ENCODE peak calls at places on chromosome 14, in seven cellular contexts. H is HFF-Myc; T is lung; U is cardiac fibroblast; D is CD4-positive, alpha-beta T cell; C is astrocyte of the cerebellum; Q is GM20000. L is an unnamed sample.

GRCh38 chr14:88384653-88385205 is 728 bp upstream of the SPATA7 start:
- DNase-seq in D (no peak), H (no peak), T (no peak), C (no peak), Q (no peak), U (peak), L (no peak)

GRCh38 chr14:20295067-20295466 is 10.7 kb downstream of the TTC5 start:
- DNase-seq in H (no peak), T (no peak), Q (peak), C (no peak), U (no peak), D (no peak), L (no peak)

GRCh38 chr14:51780741-51781140 is 79.7 kb upstream of the GNG2 start:
- DNase-seq in U (peak), Q (no peak), T (no peak), D (no peak), C (no peak), H (no peak), L (no peak)

GRCh38 chr14:51691176-51691575 is 39.5 kb downstream of the FRMD6 start:
- DNase-seq in T (no peak), H (no peak), C (no peak), D (no peak), U (no peak), Q (no peak), L (no peak)

GRCh38 chr14:32249780-32250179 is 46.7 kb upstream of the RNU6-8 start:
- DNase-seq in T (no peak), Q (no peak), H (no peak), C (no peak), U (no peak), D (no peak), L (no peak)

GRCh38 chr14:77037886-77038511 is 9.5 kb upstream of the IRF2BPL start:
- DNase-seq in Q (no peak), T (no peak), U (no peak), D (peak), C (no peak), H (no peak), L (no peak)

GRCh38 chr14:51513933-51514332 is 137.8 kb upstream of the FRMD6 start:
- DNase-seq in T (no peak), D (no peak), H (no peak), C (no peak), U (no peak), Q (no peak), L (no peak)

GRCh38 chr14:74245292-74245691 is 6.0 kb downstream of the VSX2 start:
- DNase-seq in Q (no peak), T (no peak), H (no peak), D (no peak), U (no peak), C (no peak), L (no peak)

GRCh38 chr14:22479781-22480464 is 109.1 kb downstream of the DAD1 start:
- DNase-seq in H (no peak), Q (no peak), T (no peak), D (no peak), U (no peak), C (no peak), L (no peak)

GRCh38 chr14:60332046-60332399 is 83.0 kb downstream of the PPM1A start:
- DNase-seq in D (no peak), U (no peak), H (no peak), Q (no peak), C (no peak), T (no peak), L (no peak)

GRCh38 chr14:44449694-44450093 is 57.4 kb downstream of the FSCB start:
- DNase-seq in D (no peak), H (no peak), C (no peak), U (no peak), T (no peak), Q (no peak), L (no peak)

GRCh38 chr14:101075025-101075800 is 171.7 kb upstream of the RTL1 start:
- DNase-seq in Q (peak), T (peak), D (no peak), C (no peak), U (no peak), H (no peak), L (peak)

GRCh38 chr14:60512952-60513554 is 4.1 kb downstream of the SIX6 start:
- DNase-seq in H (no peak), D (no peak), T (no peak), U (no peak), C (no peak), Q (no peak), L (no peak)

GRCh38 chr14:102182190-102182589 is 42.5 kb downstream of the WDR20 start:
- DNase-seq in H (peak), U (peak), C (peak), D (no peak), Q (no peak), T (no peak), L (no peak)

GRCh38 chr14:80491562-80492139 is 280.3 kb upstream of the DIO2 start:
- DNase-seq in C (no peak), T (no peak), H (no peak), D (no peak), Q (no peak), U (peak), L (no peak)

GRCh38 chr14:53842938-53843337 is 113.7 kb downstream of the BMP4 start:
- DNase-seq in U (peak), T (no peak), Q (no peak), H (no peak), D (no peak), C (peak), L (no peak)

GRCh38 chr14:55705651-55706340 is 125.8 kb downstream of the KTN1 start:
- DNase-seq in U (no peak), H (no peak), Q (no peak), C (no peak), D (no peak), T (peak), L (no peak)

GRCh38 chr14:64112859-64113258 is 181.3 kb downstream of the ESR2 start:
- DNase-seq in T (no peak), H (no peak), U (no peak), C (no peak), D (no peak), Q (no peak), L (no peak)

GRCh38 chr14:47678993-47679392 is 3.6 kb upstream of the MDGA2 start:
- DNase-seq in H (no peak), T (no peak), D (no peak), Q (no peak), U (no peak), C (no peak), L (no peak)

GRCh38 chr14:90275455-90275814 is 19.1 kb downstream of the PSMC1 start:
- DNase-seq in H (no peak), Q (no peak), C (no peak), D (no peak), T (no peak), U (no peak), L (no peak)

GRCh38 chr14:90278199-90279175 is 22.1 kb downstream of the PSMC1 start:
- DNase-seq in H (no peak), C (no peak), U (no peak), D (no peak), T (no peak), Q (no peak), L (no peak)

GRCh38 chr14:90277581-90278198 is 21.3 kb downstream of the PSMC1 start:
- DNase-seq in U (no peak), T (no peak), D (no peak), Q (no peak), H (no peak), C (no peak), L (no peak)

GRCh38 chr14:90275820-90276219 is 19.5 kb downstream of the PSMC1 start:
- DNase-seq in H (no peak), D (no peak), U (peak), T (no peak), C (peak), Q (no peak), L (no peak)

GRCh38 chr14:90276627-90277367 is 20.4 kb downstream of the PSMC1 start:
- DNase-seq in Q (no peak), D (no peak), T (no peak), C (no peak), H (no peak), U (no peak), L (no peak)
- TF ChIP-seq CTCF in Q (no peak), D (no peak), T (no peak), C (peak), H (no peak), U (no peak), L (no peak)

DNA sequence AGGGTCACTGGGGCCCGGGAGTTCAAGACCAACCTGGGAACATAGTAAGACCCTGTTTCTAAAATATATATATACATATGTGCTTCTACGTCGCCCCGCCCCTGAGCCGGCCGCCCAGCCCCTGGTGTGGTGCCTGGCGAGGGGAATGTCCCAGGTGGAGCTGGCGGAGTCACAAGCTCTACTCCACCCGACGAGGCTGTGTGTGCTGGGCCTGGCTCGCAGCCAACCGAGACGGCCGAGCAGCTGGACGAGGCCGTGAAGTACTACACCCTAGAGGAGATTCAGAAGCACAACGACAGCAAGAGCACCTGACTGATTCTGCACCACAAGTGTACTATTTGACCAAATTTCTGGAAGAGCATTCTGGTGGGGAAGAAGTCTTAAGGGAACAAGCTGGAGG is 22.1 kb upstream of the ITPK1 start:
- DNase-seq in C (no peak), H (no peak), Q (no peak), T (peak), U (peak), D (no peak), L (no peak)
- TF ChIP-seq CTCF in C (no peak), H (peak), Q (no peak), T (no peak), U (no peak), D (no peak), L (no peak)

GRCh38 chr14:49593016-49593415 is 5.7 kb upstream of the LRR1 start:
- DNase-seq in U (peak), Q (no peak), D (no peak), H (no peak), C (no peak), T (no peak), L (no peak)
- TF ChIP-seq CTCF in U (peak), Q (no peak), D (no peak), H (no peak), C (no peak), T (no peak), L (no peak)

GRCh38 chr14:29273513-29273912 is 506.9 kb downstream of the FOXG1 start:
- DNase-seq in C (no peak), Q (no peak), T (no peak), U (no peak), D (no peak), H (no peak), L (no peak)
- TF ChIP-seq CTCF in C (no peak), Q (no peak), T (no peak), U (peak), D (no peak), H (peak), L (no peak)

DNA sequence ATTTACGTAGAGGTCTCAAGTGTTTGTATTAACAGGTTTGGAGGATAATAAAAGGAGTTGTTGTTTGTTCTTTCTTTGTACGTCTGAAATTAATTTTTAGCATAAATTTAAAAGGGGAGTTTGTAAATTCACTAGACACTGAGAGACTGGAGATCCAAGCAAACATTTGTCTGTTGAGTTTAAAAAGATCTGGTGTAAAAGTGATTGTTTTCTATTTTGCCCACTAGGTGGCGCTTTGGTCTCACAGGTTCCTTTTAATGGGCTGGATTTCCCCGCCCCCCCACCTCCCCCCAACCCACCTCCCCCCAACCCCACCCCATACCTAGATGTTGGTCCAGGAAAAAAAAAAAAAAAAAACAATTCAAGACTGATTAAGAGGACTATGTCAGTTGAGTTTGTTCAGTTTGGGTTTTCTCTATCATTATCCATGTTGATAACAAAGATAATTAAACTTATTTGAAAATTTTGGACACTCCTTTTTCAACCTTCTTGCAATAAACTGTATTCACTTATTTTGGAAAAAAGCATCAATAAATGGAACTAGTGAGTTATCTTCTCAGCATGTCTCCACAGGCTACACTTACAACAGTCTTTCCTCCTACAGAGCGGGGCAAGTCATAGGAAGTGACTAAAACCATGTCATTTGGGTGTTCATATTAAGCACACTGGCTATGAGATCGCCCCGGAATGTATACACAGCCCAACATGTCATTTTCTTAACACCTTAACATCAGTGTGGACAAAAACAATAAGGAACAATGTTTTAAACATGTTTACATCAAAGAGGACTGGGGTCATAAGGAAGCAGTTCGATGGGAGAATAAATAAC is 841.1 kb downstream of the NRXN3 start:
- DNase-seq in T (no peak), H (no peak), C (peak), Q (peak), U (peak), D (no peak), L (no peak)
- TF ChIP-seq CTCF in T (peak), H (no peak), C (peak), Q (peak), U (no peak), D (peak), L (peak)

L was measured in mesothelial cell of epicardium.